ENCODE peak calls at places on chromosome 18, in seven cellular contexts. Y is CD8-positive, alpha-beta T cell; Z is GM23248; A is upper lobe of right lung; V is transverse colon; I is tibial nerve; F is ovary. P is an unnamed sample. For H3K36me3, the result is how much of the 10 kb centered on the place peaks cover.

GRCh38 chr18:22542400-22542835 is 124.7 kb upstream of the CTAGE1 start:
- DNase-seq in Y (no peak), Z (peak), A (peak), V (no peak), I (no peak), F (no peak), P (no peak)

GRCh38 chr18:28178720-28179119 is 1.8 kb upstream of the CDH2 start:
- DNase-seq in Y (no peak), Z (peak), A (no peak), V (no peak), I (no peak), F (no peak), P (no peak)

GRCh38 chr18:21344860-21345259 is 102.8 kb downstream of the GREB1L start:
- DNase-seq in Y (no peak), Z (no peak), A (no peak), V (no peak), I (no peak), F (no peak), P (no peak)

GRCh38 chr18:58536534-58537271 is 92.2 kb downstream of the ALPK2 start:
- DNase-seq in Y (no peak), Z (no peak), A (no peak), V (peak), I (no peak), F (no peak), P (no peak)

GRCh38 chr18:13376298-13376840 is 157.8 kb downstream of the LDLRAD4 start:
- DNase-seq in Y (peak), Z (no peak), A (no peak), V (no peak), I (no peak), F (no peak), P (no peak)

GRCh38 chr18:59708988-59709387 is 11.8 kb upstream of the CCBE1 start:
- DNase-seq in Y (no peak), Z (no peak), A (no peak), V (no peak), I (no peak), F (no peak), P (no peak)

GRCh38 chr18:48409591-48410094 is 460 bp upstream of the ZBTB7C start:
- DNase-seq in Y (no peak), Z (peak), A (peak), V (no peak), I (no peak), F (peak), P (no peak)

GRCh38 chr18:22170421-22171262 is 1.3 kb downstream of the GATA6 start:
- DNase-seq in Y (no peak), Z (peak), A (peak), V (peak), I (no peak), F (peak), P (no peak)

GRCh38 chr18:43582120-43582519 is 304.8 kb upstream of the SYT4 start:
- DNase-seq in Y (no peak), Z (no peak), A (no peak), V (no peak), I (no peak), F (peak), P (no peak)

GRCh38 chr18:76801567-76802505 is 20.5 kb upstream of the ZNF236 start:
- DNase-seq in Y (peak), Z (peak), A (peak), V (peak), I (peak), F (peak), P (no peak)

GRCh38 chr18:24509435-24509834 is 49.0 kb downstream of the HRH4 start:
- DNase-seq in Y (no peak), Z (no peak), A (no peak), V (no peak), I (no peak), F (no peak), P (no peak)

GRCh38 chr18:34709104-34709503 is 994 bp upstream of the DTNA start:
- DNase-seq in Y (no peak), Z (peak), A (no peak), V (no peak), I (no peak), F (peak), P (no peak)

GRCh38 chr18:74064510-74064909 is 83.1 kb downstream of the FBXO15 start:
- DNase-seq in Y (no peak), Z (no peak), A (no peak), V (no peak), I (no peak), F (no peak), P (no peak)

GRCh38 chr18:5370332-5370731 is 74.8 kb upstream of the ZBTB14 start:
- DNase-seq in Y (no peak), Z (peak), A (no peak), V (no peak), I (no peak), F (no peak), P (no peak)

GRCh38 chr18:23856466-23857175 is 157.9 kb upstream of the TTC39C start:
- DNase-seq in Y (no peak), Z (no peak), A (no peak), V (no peak), I (no peak), F (no peak), P (no peak)

GRCh38 chr18:43719264-43719795 is 442.0 kb upstream of the SYT4 start:
- DNase-seq in Y (no peak), Z (no peak), A (no peak), V (no peak), I (no peak), F (no peak), P (no peak)

GRCh38 chr18:49177071-49177470 is 226.3 kb upstream of the SMAD7 start:
- DNase-seq in Y (no peak), Z (no peak), A (no peak), V (no peak), I (no peak), F (no peak), P (no peak)

GRCh38 chr18:22503803-22504202 is 86.1 kb upstream of the CTAGE1 start:
- DNase-seq in Y (no peak), Z (peak), A (no peak), V (no peak), I (no peak), F (peak), P (no peak)

GRCh38 chr18:50011813-50012445 is 183.0 kb downstream of the MYO5B start:
- DNase-seq in Y (no peak), Z (peak), A (no peak), V (no peak), I (no peak), F (no peak), P (no peak)

GRCh38 chr18:3499498-3499897 is 49.5 kb downstream of the TGIF1 start:
- DNase-seq in Y (no peak), Z (no peak), A (no peak), V (no peak), I (no peak), F (no peak), P (no peak)

GRCh38 chr18:31679806-31680793 is 4.3 kb downstream of the B4GALT6 start:
- DNase-seq in Y (no peak), Z (no peak), A (no peak), V (no peak), I (no peak), F (no peak), P (no peak)

GRCh38 chr18:52902188-52902587 is 562.2 kb downstream of the DCC start:
- DNase-seq in Y (no peak), Z (no peak), A (no peak), V (no peak), I (no peak), F (no peak), P (no peak)

GRCh38 chr18:37630326-37630725 is 64.7 kb upstream of the CELF4 start:
- DNase-seq in Y (no peak), Z (no peak), A (no peak), V (no peak), I (no peak), F (no peak), P (no peak)

GRCh38 chr18:44823782-44824181 is 143.1 kb downstream of the SETBP1 start:
- DNase-seq in Y (no peak), Z (peak), A (no peak), V (no peak), I (no peak), F (peak), P (no peak)

GRCh38 chr18:65477450-65477849 is 273.4 kb upstream of the CDH7 start:
- DNase-seq in Y (no peak), Z (no peak), A (no peak), V (no peak), I (no peak), F (no peak), P (no peak)

GRCh38 chr18:77103991-77104521 is 28.5 kb downstream of the MBP start:
- DNase-seq in Y (peak), Z (peak), A (no peak), V (no peak), I (no peak), F (no peak), P (no peak)

GRCh38 chr18:58723810-58724602 is 52.7 kb downstream of the MALT1 start:
- DNase-seq in Y (no peak), Z (peak), A (no peak), V (no peak), I (no peak), F (no peak), P (no peak)

GRCh38 chr18:394276-394996 is 106.1 kb downstream of the COLEC12 start:
- DNase-seq in Y (no peak), Z (peak), A (no peak), V (no peak), I (no peak), F (no peak), P (no peak)

GRCh38 chr18:70021498-70021897 is 73.8 kb upstream of the CD226 start:
- DNase-seq in Y (no peak), Z (no peak), A (no peak), V (no peak), I (no peak), F (no peak), P (no peak)

GRCh38 chr18:395481-396250 is 104.8 kb downstream of the COLEC12 start:
- DNase-seq in Y (no peak), Z (peak), A (no peak), V (no peak), I (peak), F (no peak), P (no peak)

GRCh38 chr18:67875936-67876335 is 359.4 kb upstream of the DSEL start:
- DNase-seq in Y (no peak), Z (no peak), A (no peak), V (no peak), I (no peak), F (no peak), P (no peak)

GRCh38 chr18:32919799-32920198 is 147.0 kb upstream of the KLHL14 start:
- DNase-seq in Y (no peak), Z (peak), A (no peak), V (peak), I (no peak), F (no peak), P (peak)

GRCh38 chr18:77043541-77044280 is 88.9 kb downstream of the MBP start:
- DNase-seq in Y (no peak), Z (no peak), A (no peak), V (no peak), I (no peak), F (no peak), P (no peak)

GRCh38 chr18:50602466-50602865 is 42.6 kb downstream of the MAPK4 start:
- DNase-seq in Y (no peak), Z (no peak), A (no peak), V (no peak), I (no peak), F (no peak), P (no peak)

GRCh38 chr18:22417496-22418188 is at the start of gene CTAGE1:
- DNase-seq in Y (no peak), Z (peak), A (no peak), V (no peak), I (no peak), F (no peak), P (peak)

GRCh38 chr18:75132471-75132870 is 76.5 kb downstream of the PTGR3 start:
- DNase-seq in Y (peak), Z (no peak), A (no peak), V (no peak), I (no peak), F (no peak), P (no peak)

GRCh38 chr18:23618862-23619387 is 32.6 kb upstream of the NPC1 start:
- DNase-seq in Y (no peak), Z (no peak), A (peak), V (no peak), I (no peak), F (peak), P (no peak)

GRCh38 chr18:23614891-23615290 is 28.6 kb upstream of the NPC1 start:
- DNase-seq in Y (no peak), Z (no peak), A (no peak), V (no peak), I (no peak), F (no peak), P (no peak)

GRCh38 chr18:48391863-48392262 is 17.3 kb downstream of the ZBTB7C start:
- DNase-seq in Y (no peak), Z (no peak), A (no peak), V (no peak), I (no peak), F (no peak), P (no peak)

GRCh38 chr18:76363451-76364120 is 131.5 kb downstream of the ZNF516 start:
- DNase-seq in Y (no peak), Z (peak), A (no peak), V (no peak), I (no peak), F (peak), P (no peak)

DNA sequence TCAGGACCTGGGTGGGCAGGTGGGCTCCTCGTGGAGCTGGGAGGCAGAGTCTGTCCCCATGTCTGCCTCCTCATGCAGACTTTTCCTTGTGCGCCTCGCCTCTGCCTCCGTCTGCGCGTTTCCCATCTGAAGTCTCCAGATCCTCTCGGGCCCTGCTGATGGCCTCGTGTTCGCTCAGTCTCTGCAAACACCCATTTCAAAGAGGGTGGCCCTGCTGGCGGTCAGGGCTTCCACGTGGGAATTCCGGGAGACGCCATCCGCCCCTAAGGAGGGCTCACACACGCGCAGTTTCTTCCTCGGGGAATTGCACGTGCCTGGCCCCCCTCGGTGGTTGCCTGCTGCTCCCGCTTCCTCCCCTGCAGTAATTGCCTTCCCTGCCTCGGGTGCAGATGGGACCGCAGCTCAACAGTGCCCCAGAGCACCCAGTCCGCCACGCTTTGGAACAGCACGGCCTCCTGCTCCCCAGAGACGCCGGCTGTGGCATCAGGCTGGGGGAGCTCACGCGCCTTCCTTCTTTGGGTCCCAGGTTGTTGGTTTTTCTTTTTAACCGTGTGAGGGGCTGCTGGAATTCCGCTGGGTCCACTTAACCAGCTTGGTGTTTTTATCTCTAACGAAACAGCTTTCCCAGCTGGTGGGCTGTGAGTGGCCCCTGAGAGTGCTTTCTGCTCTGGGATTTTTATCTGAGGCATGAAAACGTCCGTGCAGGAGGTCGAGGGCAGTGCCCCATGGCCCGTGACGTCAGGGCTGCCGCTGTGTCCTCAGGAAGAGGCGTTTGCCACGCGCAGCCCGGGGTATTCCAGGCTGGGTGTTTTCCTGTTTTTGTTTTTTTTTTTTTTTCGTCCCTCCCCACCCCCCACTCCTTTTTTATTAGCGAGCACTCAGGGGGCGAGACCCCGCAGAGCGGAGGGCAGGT is 16.1 kb downstream of the NFATC1 start:
- DNase-seq in Y (no peak), Z (no peak), A (peak), V (no peak), I (no peak), F (no peak), P (no peak)
- H3K4me3 ChIP-seq in Y (no peak), Z (no peak), A (no peak), V (no peak), I (no peak), F (no peak), P (no peak)

DNA sequence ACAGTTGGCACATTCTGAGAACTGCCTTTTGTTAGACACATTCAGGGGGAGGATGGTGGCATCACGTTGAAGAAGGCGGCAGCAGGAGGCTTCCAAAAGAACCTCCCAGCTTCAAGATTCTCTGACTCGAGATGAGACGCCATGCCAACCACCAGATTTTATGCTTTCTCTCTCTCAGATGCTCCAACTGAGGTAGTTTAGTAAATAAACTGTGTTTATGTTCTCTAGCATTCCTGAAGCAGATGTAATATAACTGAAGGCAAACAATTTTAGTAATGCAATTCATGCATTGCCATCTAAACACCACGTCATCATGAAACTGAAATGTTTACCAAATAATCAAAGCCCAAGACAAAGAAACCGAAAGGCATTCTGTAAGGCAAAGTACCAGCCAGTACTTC is 102.7 kb downstream of the BCL2 start:
- DNase-seq in Y (no peak), Z (peak), A (no peak), V (no peak), I (no peak), F (no peak), P (no peak)
- H3K27ac ChIP-seq in Y (peak), Z (no peak), A (no peak), V (peak), I (no peak), F (peak), P (no peak)

GRCh38 chr18:9549405-9549804 is 65.0 kb downstream of the PPP4R1 start:
- DNase-seq in Y (no peak), Z (no peak), A (no peak), V (no peak), I (no peak), F (no peak), P (no peak)
- H3K36me3 ChIP-seq in Y (under half), Z (half or more), A (half or more), V (under half), I (half or more), F (under half), P (under half)

GRCh38 chr18:62512996-62513395 is 9.8 kb upstream of the ZCCHC2 start:
- DNase-seq in Y (no peak), Z (no peak), A (no peak), V (no peak), I (no peak), F (no peak), P (no peak)

GRCh38 chr18:62510744-62511143 is 12.1 kb upstream of the ZCCHC2 start:
- DNase-seq in Y (no peak), Z (no peak), A (no peak), V (no peak), I (no peak), F (no peak), P (no peak)

GRCh38 chr18:62512532-62512931 is 10.3 kb upstream of the ZCCHC2 start:
- DNase-seq in Y (no peak), Z (no peak), A (no peak), V (no peak), I (no peak), F (no peak), P (no peak)

GRCh38 chr18:62506495-62507143 is 16.2 kb upstream of the ZCCHC2 start:
- DNase-seq in Y (no peak), Z (no peak), A (no peak), V (no peak), I (no peak), F (no peak), P (no peak)

GRCh38 chr18:62509779-62510178 is 13.0 kb upstream of the ZCCHC2 start:
- DNase-seq in Y (no peak), Z (no peak), A (no peak), V (no peak), I (no peak), F (no peak), P (no peak)
- H3K4me3 ChIP-seq in Y (no peak), Z (no peak), A (no peak), V (no peak), I (no peak), F (no peak), P (no peak)

DNA sequence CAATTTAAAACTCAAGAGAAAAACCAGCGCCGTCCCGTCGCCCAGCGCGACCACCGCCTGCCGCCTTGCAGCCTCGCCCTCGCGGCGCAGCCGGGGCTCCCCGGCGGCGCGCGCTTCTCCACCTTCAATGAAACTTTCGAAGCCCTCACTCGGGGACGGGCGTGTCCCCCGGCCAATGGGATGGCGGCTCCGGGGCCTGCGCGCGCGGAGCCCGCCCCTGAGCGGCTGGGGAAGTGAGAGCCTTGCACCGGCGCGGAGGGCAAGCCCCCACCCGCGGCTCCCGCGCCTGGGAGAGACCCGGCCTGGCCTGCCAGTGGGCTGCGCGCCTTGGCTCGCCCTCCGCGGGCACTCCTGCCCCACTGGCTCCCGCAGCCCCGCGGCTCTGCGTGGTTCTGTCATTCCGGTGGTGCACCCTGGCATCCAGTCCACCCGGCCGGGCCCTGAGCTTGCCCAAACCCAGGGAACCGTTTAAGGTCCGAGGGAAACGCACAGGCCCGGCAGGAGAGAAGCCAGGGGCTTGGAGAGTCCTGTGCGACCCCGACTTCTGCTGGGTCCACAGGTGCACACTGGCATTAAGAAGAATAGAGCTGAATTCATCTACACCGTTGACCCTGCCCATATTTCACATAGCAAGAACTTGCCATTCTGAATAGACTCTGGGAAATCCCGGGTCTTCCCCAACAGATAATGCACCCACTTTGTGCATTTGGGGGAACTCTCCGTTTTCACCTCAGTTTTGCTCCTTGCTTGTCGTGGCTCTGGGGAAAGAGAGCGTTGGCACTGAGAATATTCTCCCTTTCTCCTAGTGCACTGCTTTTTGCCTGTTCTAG is at the start of gene PIEZO2:
- DNase-seq in Y (no peak), Z (peak), A (peak), V (peak), I (peak), F (peak), P (no peak)
- H3K27ac ChIP-seq in Y (no peak), Z (no peak), A (peak), V (no peak), I (peak), F (no peak), P (no peak)